ENCODE peak calls at places on chromosomes 3 and 15, in four cellular contexts. One of them, this sample, is unnamed.
A peak's percentile ranks its signal among the peaks of the same experiment; 100 is the strongest.

GRCh38 chr3:126389112-126389791 is 5.5 kb upstream of the CFAP100 start:
- DNase-seq in transverse colon: peak; percentile 92
- DNase-seq in GM12878: no peak
- DNase-seq in gastrocnemius medialis: peak; percentile 98
- DNase-seq in this sample: peak; percentile 93

GRCh38 chr3:184592411-184593200 is 31.0 kb downstream of the EPHB3 start:
- DNase-seq in transverse colon: no peak
- DNase-seq in GM12878: no peak
- DNase-seq in gastrocnemius medialis: no peak
- DNase-seq in this sample: no peak

GRCh38 chr3:127413318-127413673 is 125.5 kb upstream of the PRR20G start:
- DNase-seq in transverse colon: peak; percentile 21
- DNase-seq in GM12878: no peak
- DNase-seq in gastrocnemius medialis: no peak
- DNase-seq in this sample: no peak

GRCh38 chr3:5563537-5564277 is 376.2 kb downstream of the EDEM1 start:
- DNase-seq in transverse colon: no peak
- DNase-seq in gastrocnemius medialis: no peak
- DNase-seq in GM12878: no peak
- DNase-seq in this sample: no peak

GRCh38 chr15:29668120-29668602 is 154.1 kb downstream of the TJP1 start:
- DNase-seq in transverse colon: peak; percentile 83
- DNase-seq in GM12878: peak; percentile 2
- DNase-seq in gastrocnemius medialis: no peak
- DNase-seq in this sample: peak; percentile 75

GRCh38 chr3:36653095-36653494 is 111.3 kb downstream of the DCLK3 start:
- DNase-seq in GM12878: no peak
- DNase-seq in transverse colon: no peak
- DNase-seq in gastrocnemius medialis: no peak
- DNase-seq in this sample: no peak

GRCh38 chr3:23834082-23834870 is 28.5 kb downstream of the UBE2E1 start:
- DNase-seq in gastrocnemius medialis: no peak
- DNase-seq in GM12878: no peak
- DNase-seq in transverse colon: no peak
- DNase-seq in this sample: no peak

GRCh38 chr15:23069496-23070166 is 30.3 kb upstream of the TUBGCP5 start:
- DNase-seq in transverse colon: no peak
- DNase-seq in GM12878: no peak
- DNase-seq in gastrocnemius medialis: no peak
- DNase-seq in this sample: no peak

GRCh38 chr15:99709243-99709986 is 23.8 kb downstream of the LYSMD4 start:
- DNase-seq in gastrocnemius medialis: no peak
- DNase-seq in GM12878: no peak
- DNase-seq in transverse colon: no peak
- DNase-seq in this sample: no peak

GRCh38 chr15:62770752-62771151 is 271.8 kb upstream of the TPM1 start:
- DNase-seq in gastrocnemius medialis: peak; percentile 79
- DNase-seq in transverse colon: no peak
- DNase-seq in GM12878: no peak
- DNase-seq in this sample: no peak

GRCh38 chr3:146163584-146163983 is 2.6 kb upstream of the PLOD2 start:
- DNase-seq in GM12878: no peak
- DNase-seq in gastrocnemius medialis: no peak
- DNase-seq in transverse colon: no peak
- DNase-seq in this sample: no peak

GRCh38 chr3:143674100-143674968 is 173.9 kb downstream of the SLC9A9 start:
- DNase-seq in GM12878: peak; percentile 76
- DNase-seq in transverse colon: peak; percentile 77
- DNase-seq in gastrocnemius medialis: peak; percentile 31
- DNase-seq in this sample: peak; percentile 67

GRCh38 chr3:106534206-106534605 is 665.4 kb upstream of the CBLB start:
- DNase-seq in transverse colon: peak; percentile 8
- DNase-seq in gastrocnemius medialis: no peak
- DNase-seq in GM12878: no peak
- DNase-seq in this sample: no peak

GRCh38 chr15:79160211-79160610 is 69.6 kb upstream of the RASGRF1 start:
- DNase-seq in transverse colon: no peak
- DNase-seq in gastrocnemius medialis: no peak
- DNase-seq in GM12878: no peak
- DNase-seq in this sample: no peak

GRCh38 chr3:172148269-172148668 is 108.9 kb downstream of the FNDC3B start:
- DNase-seq in GM12878: no peak
- DNase-seq in transverse colon: no peak
- DNase-seq in gastrocnemius medialis: no peak
- DNase-seq in this sample: no peak

GRCh38 chr3:149270180-149270579 is 48.6 kb upstream of the CP start:
- DNase-seq in transverse colon: no peak
- DNase-seq in GM12878: no peak
- DNase-seq in gastrocnemius medialis: no peak
- DNase-seq in this sample: no peak

GRCh38 chr3:163951397-163951987 is 1126.8 kb downstream of the SI start:
- DNase-seq in transverse colon: no peak
- DNase-seq in gastrocnemius medialis: no peak
- DNase-seq in GM12878: no peak
- DNase-seq in this sample: no peak

GRCh38 chr3:178297204-178297603 is 239.0 kb upstream of the KCNMB2 start:
- DNase-seq in GM12878: no peak
- DNase-seq in gastrocnemius medialis: no peak
- DNase-seq in transverse colon: no peak
- DNase-seq in this sample: no peak

GRCh38 chr15:72706266-72706665 is 20.3 kb downstream of the BBS4 start:
- DNase-seq in GM12878: no peak
- DNase-seq in transverse colon: no peak
- DNase-seq in gastrocnemius medialis: no peak
- DNase-seq in this sample: no peak

GRCh38 chr15:98681061-98681460 is 32.7 kb downstream of the IGF1R start:
- DNase-seq in gastrocnemius medialis: no peak
- DNase-seq in transverse colon: no peak
- DNase-seq in GM12878: no peak
- DNase-seq in this sample: peak; percentile 35

GRCh38 chr15:98684441-98684840 is 36.1 kb downstream of the IGF1R start:
- DNase-seq in GM12878: no peak
- DNase-seq in gastrocnemius medialis: no peak
- DNase-seq in transverse colon: no peak
- DNase-seq in this sample: no peak

GRCh38 chr15:98682992-98683701 is 34.8 kb downstream of the IGF1R start:
- DNase-seq in GM12878: no peak
- DNase-seq in gastrocnemius medialis: no peak
- DNase-seq in transverse colon: no peak
- DNase-seq in this sample: no peak

GRCh38 chr15:98684995-98685525 is 36.7 kb downstream of the IGF1R start:
- DNase-seq in GM12878: no peak
- DNase-seq in gastrocnemius medialis: no peak
- DNase-seq in transverse colon: no peak
- DNase-seq in this sample: no peak

DNA sequence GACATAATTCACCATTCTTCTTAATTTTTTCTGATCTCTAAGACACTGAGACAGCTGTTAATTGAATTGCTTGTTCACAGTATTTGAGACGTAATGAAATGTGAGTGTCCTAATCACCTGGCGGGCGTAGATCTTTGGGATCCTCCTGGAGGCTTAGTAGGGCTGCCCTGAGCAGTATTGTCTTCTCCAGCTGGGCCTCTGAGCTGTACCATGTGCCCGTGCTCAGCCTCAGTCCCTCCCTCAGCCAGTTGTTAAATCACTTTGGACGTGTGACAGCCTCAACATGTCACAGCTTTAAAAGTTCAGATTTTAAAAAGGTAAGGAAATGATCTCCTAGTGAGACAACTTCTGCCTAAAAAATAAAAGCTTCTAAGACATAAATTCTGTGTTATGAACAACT is 35.5 kb downstream of the IGF1R start:
- DNase-seq in transverse colon: no peak
- DNase-seq in GM12878: no peak
- DNase-seq in gastrocnemius medialis: no peak
- DNase-seq in this sample: no peak
- H3K4me1 ChIP-seq in transverse colon: peaks cover 15% of the 10 kb centered on the region
- H3K4me1 ChIP-seq in GM12878: no peaks in the 10 kb centered on the region
- H3K4me1 ChIP-seq in gastrocnemius medialis: peaks cover 25% of the 10 kb centered on the region
- H3K4me1 ChIP-seq in this sample: peaks cover 56% of the 10 kb centered on the region

DNA sequence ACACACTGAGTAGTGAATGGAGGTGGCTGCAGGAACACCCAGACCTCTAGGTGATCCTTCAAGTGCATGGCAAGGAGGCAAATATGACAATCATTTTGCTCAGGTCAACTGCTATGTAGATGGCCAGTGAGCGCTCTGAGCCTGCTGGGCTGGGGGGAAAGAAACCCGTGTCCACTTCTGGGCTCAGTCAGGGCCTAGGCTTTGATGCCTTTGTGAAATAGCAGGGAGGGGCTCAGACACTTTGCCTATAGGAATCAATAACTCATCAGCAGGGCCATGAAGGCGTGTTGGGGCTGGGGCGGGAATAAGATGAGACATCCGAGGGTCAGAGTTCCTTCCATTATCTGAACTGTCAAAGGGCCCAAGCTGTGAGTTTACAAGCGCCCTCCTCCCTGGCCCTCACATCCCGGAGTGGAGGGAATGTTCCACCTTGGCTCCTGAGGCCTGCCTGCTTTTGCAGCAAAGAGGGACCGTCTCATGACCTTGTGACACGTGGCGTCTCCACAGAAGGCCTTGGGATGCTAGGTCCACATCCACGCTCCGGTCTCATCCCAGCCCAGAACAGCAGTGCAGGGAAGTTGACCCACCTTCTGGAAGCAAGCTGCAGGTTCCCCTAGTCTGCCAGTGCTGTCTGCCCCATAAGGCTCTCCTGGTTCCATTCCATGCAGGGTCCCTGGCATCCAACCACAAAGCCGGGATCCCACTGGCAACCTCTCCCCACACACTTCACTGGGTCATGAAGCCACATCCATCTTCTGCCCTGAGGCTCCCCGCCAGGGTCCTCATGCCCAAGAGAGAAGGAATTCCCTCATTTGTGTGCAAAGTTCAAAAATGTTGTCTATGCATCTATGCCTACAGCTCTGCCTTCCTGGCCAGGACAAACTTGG is 78.4 kb downstream of the CHSY1 start:
- DNase-seq in gastrocnemius medialis: no peak
- DNase-seq in transverse colon: no peak
- DNase-seq in GM12878: no peak
- DNase-seq in this sample: no peak
- TF ChIP-seq POLR2A in gastrocnemius medialis: no peak
- TF ChIP-seq POLR2A in transverse colon: no peak
- TF ChIP-seq POLR2A in GM12878: no peak
- TF ChIP-seq POLR2A in this sample: no peak

GRCh38 chr3:136909187-136909586 is 47.2 kb downstream of the NCK1 start:
- DNase-seq in transverse colon: no peak
- DNase-seq in gastrocnemius medialis: no peak
- DNase-seq in GM12878: no peak
- DNase-seq in this sample: no peak

GRCh38 chr3:136914739-136915138 is 43.0 kb upstream of the IL20RB start:
- DNase-seq in transverse colon: no peak
- DNase-seq in GM12878: no peak
- DNase-seq in gastrocnemius medialis: no peak
- DNase-seq in this sample: no peak

GRCh38 chr3:136913168-136913567 is 44.6 kb upstream of the IL20RB start:
- DNase-seq in transverse colon: no peak
- DNase-seq in gastrocnemius medialis: no peak
- DNase-seq in GM12878: no peak
- DNase-seq in this sample: no peak

GRCh38 chr3:136906725-136907124 is 44.7 kb downstream of the NCK1 start:
- DNase-seq in transverse colon: no peak
- DNase-seq in GM12878: no peak
- DNase-seq in gastrocnemius medialis: no peak
- DNase-seq in this sample: no peak

GRCh38 chr3:136910697-136911096 is 47.1 kb upstream of the IL20RB start:
- DNase-seq in transverse colon: no peak
- DNase-seq in gastrocnemius medialis: no peak
- DNase-seq in GM12878: no peak
- DNase-seq in this sample: no peak
- H3K4me1 ChIP-seq in transverse colon: no peaks in the 10 kb centered on the region
- H3K4me1 ChIP-seq in gastrocnemius medialis: peaks cover 27% of the 10 kb centered on the region
- H3K4me1 ChIP-seq in GM12878: peaks cover 4% of the 10 kb centered on the region
- H3K4me1 ChIP-seq in this sample: peaks cover 31% of the 10 kb centered on the region

GRCh38 chr3:54339608-54340007 is 217.3 kb downstream of the CACNA2D3 start:
- DNase-seq in transverse colon: no peak
- DNase-seq in gastrocnemius medialis: no peak
- DNase-seq in GM12878: no peak
- DNase-seq in this sample: no peak
- TF ChIP-seq POLR2A in transverse colon: no peak
- TF ChIP-seq POLR2A in gastrocnemius medialis: no peak
- TF ChIP-seq POLR2A in GM12878: no peak
- TF ChIP-seq POLR2A in this sample: no peak

GRCh38 chr3:66572938-66573710 is 72.3 kb upstream of the LRIG1 start:
- DNase-seq in transverse colon: no peak
- DNase-seq in gastrocnemius medialis: no peak
- DNase-seq in GM12878: no peak
- DNase-seq in this sample: no peak
- H3K4me1 ChIP-seq in transverse colon: no peaks in the 10 kb centered on the region
- H3K4me1 ChIP-seq in gastrocnemius medialis: no peaks in the 10 kb centered on the region
- H3K4me1 ChIP-seq in GM12878: no peaks in the 10 kb centered on the region
- H3K4me1 ChIP-seq in this sample: no peaks in the 10 kb centered on the region

DNA sequence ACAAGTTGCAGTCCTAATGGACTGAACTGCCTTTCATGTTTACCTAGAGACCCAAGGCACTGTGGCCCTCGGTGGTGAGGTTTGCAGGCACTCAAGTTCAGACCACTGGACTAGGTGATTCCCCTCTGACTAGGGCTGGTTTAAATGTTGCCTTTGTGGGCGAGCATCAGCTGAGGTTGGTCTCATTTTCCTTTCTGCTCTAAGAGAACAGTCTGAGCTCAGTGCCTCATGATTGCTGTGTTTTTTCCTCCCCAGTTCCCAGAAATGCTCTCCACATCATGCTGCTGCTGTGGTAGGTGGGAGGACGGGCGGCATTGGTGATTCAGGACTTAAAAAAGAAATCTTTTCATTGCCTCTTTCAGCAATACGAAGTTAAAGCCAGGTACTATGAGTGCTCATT is 237.2 kb downstream of the MBNL1 start:
- DNase-seq in gastrocnemius medialis: no peak
- DNase-seq in GM12878: peak; percentile 52
- DNase-seq in transverse colon: no peak
- DNase-seq in this sample: no peak
- TF ChIP-seq POLR2A in gastrocnemius medialis: no peak
- TF ChIP-seq POLR2A in GM12878: no peak
- TF ChIP-seq POLR2A in transverse colon: no peak
- TF ChIP-seq POLR2A in this sample: no peak